ENCODE peak calls at places on chromosome 5, in seven cellular contexts. O is mucosa of descending colon, Q is foreskin fibroblast, P is Calu3, N is HFF-Myc, C is Peyer's patch, D is ovary. S is an unnamed sample.

GRCh38 chr5:9283021-9283420 is 262.9 kb downstream of the SEMA5A start:
- DNase-seq in C (no peak), P (no peak), D (no peak), N (no peak), O (no peak), Q (no peak), S (no peak)

GRCh38 chr5:82901281-82901888 is 175.8 kb downstream of the TMEM167A start:
- DNase-seq in O (no peak), Q (no peak), P (no peak), C (no peak), N (no peak), D (no peak), S (no peak)

GRCh38 chr5:44774279-44774880 is 34.4 kb upstream of the MRPS30 start:
- DNase-seq in C (no peak), Q (peak; percentile 18), N (peak; percentile 4), P (no peak), O (peak; percentile 4), D (no peak), S (no peak)

GRCh38 chr5:176888865-176889165 is 10.3 kb downstream of the HK3 start:
- DNase-seq in Q (no peak), O (no peak), D (no peak), N (no peak), C (peak; percentile 18), P (no peak), S (no peak)

GRCh38 chr5:88675758-88676636 is 207.0 kb downstream of the MEF2C start:
- DNase-seq in N (no peak), Q (peak; percentile 43), C (no peak), D (peak; percentile 61), O (peak; percentile 65), P (peak; percentile 88), S (no peak)

GRCh38 chr5:59254055-59254687 is 639.4 kb downstream of the PDE4D start:
- DNase-seq in D (no peak), C (no peak), Q (no peak), O (no peak), N (no peak), P (no peak), S (no peak)

GRCh38 chr5:56148453-56148971 is 84.6 kb downstream of the ANKRD55 start:
- DNase-seq in C (peak; percentile 65), Q (no peak), N (no peak), P (no peak), D (no peak), O (no peak), S (no peak)

GRCh38 chr5:170614071-170614490 is 110.3 kb downstream of the KCNIP1 start:
- DNase-seq in C (no peak), N (no peak), Q (no peak), D (no peak), O (no peak), P (no peak), S (no peak)

GRCh38 chr5:93572101-93572772 is 8.8 kb downstream of the NR2F1-AS1 start:
- DNase-seq in Q (no peak), D (no peak), N (no peak), C (no peak), O (no peak), P (no peak), S (no peak)

GRCh38 chr5:9140711-9141110 is 405.2 kb downstream of the SEMA5A start:
- DNase-seq in N (no peak), Q (no peak), C (no peak), D (no peak), P (no peak), O (no peak), S (no peak)

GRCh38 chr5:73142035-73142434 is 21.7 kb downstream of the TMEM171 start:
- DNase-seq in P (no peak), D (no peak), N (no peak), Q (no peak), O (no peak), C (no peak), S (no peak)

GRCh38 chr5:83035373-83036170 is 41.6 kb downstream of the TMEM167A start:
- DNase-seq in C (no peak), Q (no peak), P (no peak), O (no peak), N (no peak), D (no peak), S (no peak)

GRCh38 chr5:150763023-150763793 is 4.4 kb upstream of the DCTN4 start:
- DNase-seq in P (no peak), N (no peak), D (peak; percentile 58), Q (peak; percentile 82), O (peak; percentile 17), C (peak; percentile 65), S (peak; percentile 91)

GRCh38 chr5:16410338-16410737 is 55.3 kb downstream of the ZNF622 start:
- DNase-seq in C (no peak), O (peak; percentile 47), D (no peak), N (no peak), Q (no peak), P (no peak), S (no peak)

GRCh38 chr5:155004138-155004744 is 9.3 kb upstream of the KIF4B start:
- DNase-seq in P (peak; percentile 76), C (peak; percentile 49), D (no peak), Q (no peak), O (peak; percentile 24), N (no peak), S (no peak)

GRCh38 chr5:170250810-170251317 is 18.1 kb downstream of the C5orf58 start:
- DNase-seq in P (no peak), O (no peak), N (no peak), D (no peak), C (no peak), Q (no peak), S (no peak)

GRCh38 chr5:79133657-79134451 is 22.2 kb downstream of the BHMT start:
- DNase-seq in C (peak; percentile 82), P (peak; percentile 82), O (peak; percentile 84), D (peak; percentile 77), Q (peak; percentile 73), N (peak; percentile 70), S (peak; percentile 83)

GRCh38 chr5:79135790-79136553 is 24.4 kb downstream of the BHMT start:
- DNase-seq in N (no peak), C (no peak), D (no peak), P (no peak), O (no peak), Q (no peak), S (no peak)

GRCh38 chr5:79136618-79137017 is 25.0 kb downstream of the BHMT start:
- DNase-seq in N (no peak), O (no peak), D (no peak), C (no peak), P (no peak), Q (no peak), S (no peak)

GRCh38 chr5:79130781-79131180 is 19.2 kb downstream of the BHMT start:
- DNase-seq in O (no peak), P (no peak), D (no peak), N (no peak), Q (no peak), C (no peak), S (no peak)

DNA sequence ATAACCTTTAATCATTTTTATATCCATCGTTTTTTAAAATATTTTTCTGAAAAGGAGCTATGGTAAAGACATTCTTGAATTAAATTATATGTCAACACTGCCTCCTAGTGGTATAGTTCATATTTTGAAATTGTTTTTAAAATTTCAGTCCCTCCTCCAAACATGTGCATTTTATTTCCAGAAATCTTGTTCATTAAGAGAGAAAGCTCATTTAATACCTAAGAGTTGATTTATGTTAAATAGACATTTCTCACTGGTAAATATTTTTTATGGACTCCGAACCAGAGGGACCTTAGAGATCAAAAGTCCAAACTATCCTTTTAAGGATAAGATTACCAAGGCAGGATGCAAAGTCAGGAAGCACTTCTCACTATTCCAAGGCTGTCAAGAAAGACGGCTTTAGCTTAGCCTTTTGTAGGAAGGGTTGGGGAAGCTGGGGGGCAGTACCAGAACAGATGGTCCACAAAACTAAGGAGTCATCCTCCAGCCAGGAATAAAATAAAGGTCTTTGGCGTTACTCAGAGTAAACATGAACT is 21.6 kb downstream of the BHMT start:
- DNase-seq in N (peak; percentile 31), D (no peak), Q (peak; percentile 9), C (no peak), O (no peak), P (no peak), S (no peak)
- TF ChIP-seq CTCF in N (no peak), D (no peak), Q (peak; percentile 3), C (peak; percentile 5), O (no peak), P (peak; percentile 63), S (peak; percentile 32)

GRCh38 chr5:107564896-107565295 is 105.8 kb downstream of the EFNA5 start:
- DNase-seq in O (no peak), P (no peak), Q (no peak), N (no peak), D (no peak), C (no peak), S (no peak)
- TF ChIP-seq CTCF in O (no peak), P (no peak), Q (no peak), N (no peak), D (no peak), C (no peak), S (no peak)

GRCh38 chr5:135458921-135459331 is 6.8 kb upstream of the TIFAB start:
- DNase-seq in O (peak; percentile 87), D (peak; percentile 53), N (no peak), Q (no peak), C (peak; percentile 57), P (peak; percentile 83), S (no peak)

GRCh38 chr5:135461752-135462151 is 9.6 kb upstream of the TIFAB start:
- DNase-seq in Q (no peak), C (no peak), D (peak; percentile 7), N (no peak), P (no peak), O (no peak), S (no peak)

GRCh38 chr5:135460246-135461033 is 8.3 kb upstream of the TIFAB start:
- DNase-seq in Q (no peak), N (no peak), C (no peak), O (no peak), D (peak; percentile 8), P (no peak), S (no peak)

GRCh38 chr5:135465391-135466122 is 13.4 kb upstream of the TIFAB start:
- DNase-seq in P (no peak), Q (no peak), N (no peak), D (peak; percentile 19), O (no peak), C (no peak), S (no peak)

GRCh38 chr5:135462304-135462703 is 10.2 kb upstream of the TIFAB start:
- DNase-seq in N (no peak), C (peak; percentile 61), O (peak; percentile 70), P (peak; percentile 79), D (peak; percentile 3), Q (no peak), S (no peak)
- TF ChIP-seq CTCF in N (peak; percentile 66), C (no peak), O (no peak), P (peak; percentile 70), D (no peak), Q (peak; percentile 44), S (peak; percentile 49)

GRCh38 chr5:180647941-180648500 is 1.4 kb downstream of the FLT4 start:
- DNase-seq in D (no peak), N (no peak), P (no peak), Q (no peak), O (no peak), C (peak; percentile 27), S (no peak)

GRCh38 chr5:180649297-180650039 is at the start of gene FLT4:
- DNase-seq in O (no peak), D (no peak), Q (no peak), C (peak; percentile 27), P (no peak), N (no peak), S (no peak)

GRCh38 chr5:180646963-180647305 is 2.5 kb downstream of the FLT4 start:
- DNase-seq in C (peak; percentile 19), P (no peak), D (no peak), N (no peak), O (no peak), Q (no peak), S (no peak)

GRCh38 chr5:180647465-180647864 is 1.9 kb downstream of the FLT4 start:
- DNase-seq in O (no peak), P (no peak), C (peak; percentile 29), Q (no peak), D (no peak), N (no peak), S (no peak)

GRCh38 chr5:180648658-180649296 is 623 bp downstream of the FLT4 start:
- DNase-seq in C (peak; percentile 40), O (no peak), D (no peak), P (no peak), Q (no peak), N (no peak), S (no peak)
- TF ChIP-seq CTCF in C (no peak), O (no peak), D (no peak), P (no peak), Q (no peak), N (peak; percentile 8), S (peak; percentile 16)